ENCODE peak calls at places on chromosomes 11 and 22, in five cellular contexts. Z, L, D, T and R are unnamed samples.
A peak's percentile ranks its signal among the peaks of the same experiment; 100 is the strongest.

GRCh38 chr11:113449743-113450142 is 25.5 kb downstream of the DRD2 start:
- DNase-seq in Z (no peak), L (no peak), D (no peak), T (no peak), R (no peak)

GRCh38 chr22:38249301-38249700 is 23.5 kb downstream of the TMEM184B start:
- DNase-seq in Z (no peak), L (no peak), D (no peak), T (no peak), R (no peak)

GRCh38 chr11:17927643-17928343 is 85.1 kb downstream of the SERGEF start:
- DNase-seq in Z (no peak), L (no peak), D (no peak), T (no peak), R (no peak)

GRCh38 chr22:46815132-46815531 is 52.7 kb downstream of the TBC1D22A start:
- DNase-seq in Z (peak; percentile 35), L (peak; percentile 69), D (no peak), T (no peak), R (no peak)

GRCh38 chr11:28649922-28650321 is 541.7 kb downstream of the METTL15 start:
- DNase-seq in Z (no peak), L (no peak), D (no peak), T (no peak), R (no peak)

GRCh38 chr11:92455221-92455790 is 230.7 kb downstream of the FAT3 start:
- DNase-seq in Z (no peak), L (no peak), D (no peak), T (no peak), R (no peak)

GRCh38 chr22:28799125-28799833 is 1.1 kb downstream of the XBP1 start:
- DNase-seq in Z (peak; percentile 64), L (peak; percentile 70), D (peak; percentile 32), T (no peak), R (peak; percentile 60)

GRCh38 chr11:131914299-131914902 is 544.0 kb downstream of the NTM start:
- DNase-seq in Z (no peak), L (no peak), D (no peak), T (no peak), R (no peak)

GRCh38 chr11:118621071-118621815 is 13.8 kb downstream of the PHLDB1 start:
- DNase-seq in Z (peak; percentile 94), L (peak; percentile 85), D (peak; percentile 89), T (peak; percentile 86), R (peak; percentile 84)

GRCh38 chr11:20157768-20158167 is 2.5 kb downstream of the DBX1 start:
- DNase-seq in Z (no peak), L (no peak), D (peak; percentile 65), T (no peak), R (no peak)

GRCh38 chr11:34909955-34910354 is 6.2 kb downstream of the APIP start:
- DNase-seq in Z (no peak), L (no peak), D (no peak), T (no peak), R (peak; percentile 60)

DNA sequence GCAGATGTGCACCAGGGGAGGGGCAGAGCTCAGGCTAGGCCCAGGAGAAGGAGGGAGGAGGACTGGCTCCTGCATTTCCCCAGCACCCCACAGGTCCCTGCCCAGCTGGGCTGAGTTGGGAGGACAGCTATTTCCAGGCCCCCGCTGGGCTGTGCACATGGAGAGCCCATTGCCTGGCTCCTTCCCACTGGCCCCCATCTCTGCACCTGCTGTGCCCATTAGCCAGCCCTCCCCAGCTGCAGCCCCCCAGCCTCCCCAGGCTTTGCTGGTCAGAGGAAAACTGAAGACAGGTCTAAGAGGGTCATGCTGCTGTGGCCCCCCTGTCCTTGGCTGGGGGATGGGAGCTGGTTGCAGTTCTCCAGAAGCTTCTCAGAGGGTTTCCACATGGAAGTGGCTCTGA is 81.8 kb upstream of the SHANK2 start:
- DNase-seq in Z (peak; percentile 36), L (no peak), D (no peak), T (no peak), R (no peak)
- H3K27ac ChIP-seq in Z (no peak overlapping the region), L (no peak overlapping the region), D (no peak overlapping the region), T (no peak overlapping the region), R (no peak overlapping the region)

GRCh38 chr11:79421820-79422219 is 19.0 kb downstream of the TENM4 start:
- DNase-seq in Z (no peak), L (no peak), D (no peak), T (no peak), R (no peak)

GRCh38 chr11:79422866-79423265 is 18.0 kb downstream of the TENM4 start:
- DNase-seq in Z (no peak), L (no peak), D (no peak), T (no peak), R (no peak)

GRCh38 chr11:79427126-79427525 is 13.7 kb downstream of the TENM4 start:
- DNase-seq in Z (no peak), L (no peak), D (no peak), T (no peak), R (no peak)

GRCh38 chr11:79425463-79425862 is 15.4 kb downstream of the TENM4 start:
- DNase-seq in Z (no peak), L (no peak), D (no peak), T (no peak), R (no peak)

GRCh38 chr11:79423736-79424135 is 17.1 kb downstream of the TENM4 start:
- DNase-seq in Z (no peak), L (no peak), D (no peak), T (no peak), R (no peak)
- H3K27ac ChIP-seq in Z (no peak overlapping the region), L (no peak overlapping the region), D (no peak overlapping the region), T (no peak overlapping the region), R (no peak overlapping the region)

GRCh38 chr11:77322506-77322905 is 21.0 kb upstream of the GDPD4 start:
- DNase-seq in Z (no peak), L (no peak), D (no peak), T (no peak), R (no peak)

GRCh38 chr11:77320351-77320750 is 18.9 kb upstream of the GDPD4 start:
- DNase-seq in Z (no peak), L (no peak), D (no peak), T (no peak), R (no peak)

GRCh38 chr11:77312107-77312506 is 10.6 kb upstream of the GDPD4 start:
- DNase-seq in Z (no peak), L (no peak), D (no peak), T (no peak), R (no peak)

GRCh38 chr11:77311701-77312100 is 10.2 kb upstream of the GDPD4 start:
- DNase-seq in Z (no peak), L (no peak), D (no peak), T (no peak), R (no peak)

DNA sequence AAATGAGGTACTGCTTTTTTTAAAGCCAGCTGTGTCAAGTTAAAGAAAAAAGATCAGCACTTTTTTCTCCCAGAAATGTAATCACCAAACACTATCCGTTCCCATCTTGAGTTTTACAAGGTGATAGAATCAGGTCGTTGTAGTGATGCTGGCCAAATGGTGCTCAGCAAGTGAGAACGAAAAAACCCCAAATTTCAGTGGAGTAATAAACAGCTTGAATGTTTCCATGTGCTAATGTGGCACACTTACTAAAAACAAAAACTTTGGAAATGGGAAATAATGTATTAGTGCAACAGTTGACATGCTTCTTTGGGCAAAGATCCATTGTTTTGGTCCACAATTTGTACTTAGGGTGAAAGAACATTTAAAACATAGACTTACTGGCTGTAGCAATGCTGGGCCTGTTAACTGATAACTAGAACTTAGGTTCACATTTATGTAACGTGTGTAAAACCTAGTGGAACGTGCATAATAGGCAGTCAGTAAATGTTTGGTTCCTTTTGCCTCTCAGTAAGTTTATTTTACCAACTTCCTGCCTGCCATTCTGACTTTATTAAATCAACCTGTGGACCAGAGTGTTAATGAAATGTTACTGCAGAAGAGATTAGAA is 15.4 kb upstream of the GDPD4 start:
- DNase-seq in Z (no peak), L (no peak), D (no peak), T (no peak), R (no peak)
- H3K27ac ChIP-seq in Z (no peak overlapping the region), L (no peak overlapping the region), D (no peak overlapping the region), T (no peak overlapping the region), R (no peak overlapping the region)

DNA sequence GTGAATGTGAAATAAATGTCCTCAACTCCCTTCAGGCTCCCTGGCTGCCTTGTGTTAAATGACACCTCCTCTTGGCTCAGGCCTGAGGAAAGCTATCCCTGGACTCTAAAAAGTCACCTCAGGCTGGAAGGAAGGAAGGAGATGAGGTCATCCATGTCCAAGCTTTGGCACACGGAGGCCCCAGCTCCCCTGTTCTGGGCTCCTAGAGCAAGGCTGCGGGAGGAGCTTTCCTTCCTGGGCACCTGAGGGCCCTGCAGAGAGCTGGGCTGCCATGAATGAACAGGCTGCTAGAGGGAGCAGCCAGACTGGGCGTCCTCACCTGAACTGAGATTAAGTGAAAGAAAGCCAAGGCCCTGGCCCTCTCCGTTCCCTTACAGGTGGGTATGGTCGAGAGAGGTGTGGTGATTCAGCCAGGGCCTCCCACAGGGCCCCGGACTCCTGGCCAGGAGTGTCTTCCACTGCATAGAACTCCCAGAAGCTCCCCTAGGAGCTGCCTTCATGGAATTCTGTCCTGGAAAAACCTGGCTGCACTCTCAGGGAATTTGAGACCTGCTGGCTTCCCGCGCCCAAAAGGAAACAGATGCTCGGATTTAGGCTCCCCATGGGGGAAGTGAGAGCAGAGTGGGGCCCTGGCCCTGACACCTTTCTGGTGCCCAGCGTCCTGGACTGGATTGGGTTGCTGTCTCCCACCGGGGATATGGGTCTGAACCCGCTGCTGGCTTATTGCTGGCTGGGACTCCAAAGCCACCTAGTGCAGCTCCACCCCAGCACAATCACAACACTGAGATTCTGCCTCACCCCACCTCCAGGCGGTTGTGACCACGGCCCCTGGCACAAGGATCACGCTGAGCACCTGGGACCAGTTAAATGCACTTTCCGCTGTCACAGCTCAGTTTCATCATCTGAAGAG is 22.2 kb downstream of the MYBPC3 start:
- DNase-seq in Z (no peak), L (no peak), D (no peak), T (no peak), R (peak; percentile 40)
- H3K27ac ChIP-seq in Z (no peak overlapping the region), L (no peak overlapping the region), D (no peak overlapping the region), T (peak overlapping the region; percentile 27), R (no peak overlapping the region)

GRCh38 chr11:12270215-12270797 is 107.1 kb upstream of the PARVA start:
- DNase-seq in Z (peak; percentile 40), L (peak; percentile 13), D (no peak), T (no peak), R (no peak)
- H3K27ac ChIP-seq in Z (no peak overlapping the region), L (no peak overlapping the region), D (no peak overlapping the region), T (no peak overlapping the region), R (peak overlapping the region; percentile 31)

DNA sequence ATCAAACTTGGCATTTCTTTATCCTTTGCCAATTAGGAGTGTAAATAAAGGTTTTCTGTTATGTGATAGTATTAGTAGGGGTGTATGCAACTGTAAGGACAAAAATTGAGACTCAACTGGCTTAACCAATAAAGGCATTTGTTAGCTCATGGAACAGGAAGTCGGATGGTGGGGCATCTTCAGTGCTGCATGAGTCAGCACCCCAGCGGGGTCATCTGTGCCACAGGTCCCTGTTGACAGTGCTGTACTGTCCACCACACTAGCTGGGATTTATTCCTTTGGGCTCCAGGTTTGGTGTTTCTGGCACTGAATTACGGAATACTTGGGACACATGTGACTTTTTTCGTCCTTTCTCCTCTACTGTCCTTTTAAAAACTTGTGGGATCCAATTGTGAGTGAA is 86.0 kb downstream of the PPP6R3 start:
- DNase-seq in Z (no peak), L (peak; percentile 24), D (no peak), T (no peak), R (peak; percentile 64)
- H3K27ac ChIP-seq in Z (no peak overlapping the region), L (no peak overlapping the region), D (no peak overlapping the region), T (no peak overlapping the region), R (no peak overlapping the region)

GRCh38 chr11:104918113-104918824 is 20.0 kb upstream of the CASP12 start:
- DNase-seq in Z (no peak), L (no peak), D (no peak), T (no peak), R (no peak)
- H3K27ac ChIP-seq in Z (peak overlapping the region; percentile 67), L (no peak overlapping the region), D (no peak overlapping the region), T (peak overlapping the region; percentile 2), R (peak overlapping the region; percentile 77)